ENCODE peak calls at places on chromosomes 12 and 14, in nine cellular contexts. H, S, F, D, J, K, W, Q and V are unnamed samples.
A peak's percentile ranks its signal among the peaks of the same experiment; 100 is the strongest.

GRCh38 chr12:49809369-49810158 is 18.6 kb downstream of the NCKAP5L start:
- DNase-seq in F (no peak), W (peak; percentile 86), S (no peak), J (no peak), Q (peak; percentile 61), H (no peak), K (no peak), D (no peak), V (no peak)

GRCh38 chr14:60183724-60184596 is 18.8 kb upstream of the DHRS7 start:
- DNase-seq in H (peak; percentile 61), F (no peak), K (no peak), W (no peak), S (no peak), Q (no peak), D (no peak), J (no peak), V (no peak)

GRCh38 chr14:59189281-59189821 is 884 bp downstream of the DAAM1 start:
- DNase-seq in D (no peak), F (no peak), W (peak; percentile 88), S (no peak), K (peak; percentile 59), J (peak; percentile 26), Q (no peak), H (no peak), V (no peak)

GRCh38 chr14:34965365-34965764 is 17.4 kb upstream of the SRP54 start:
- DNase-seq in W (no peak), K (no peak), Q (no peak), D (no peak), H (no peak), S (no peak), F (no peak), J (no peak), V (no peak)

GRCh38 chr12:50400104-50400637 is 514 bp upstream of the LARP4 start:
- DNase-seq in Q (no peak), W (no peak), K (no peak), J (no peak), S (no peak), F (no peak), D (no peak), H (no peak), V (no peak)

GRCh38 chr14:51513933-51514332 is 137.8 kb upstream of the FRMD6 start:
- DNase-seq in W (no peak), F (no peak), S (no peak), D (no peak), J (no peak), H (no peak), K (no peak), Q (no peak), V (no peak)

GRCh38 chr12:76457010-76457409 is 102.6 kb downstream of the OSBPL8 start:
- DNase-seq in D (no peak), H (no peak), Q (no peak), S (no peak), K (no peak), J (no peak), F (no peak), W (no peak), V (no peak)

GRCh38 chr12:87266305-87266704 is 762.9 kb downstream of the C12orf50 start:
- DNase-seq in W (no peak), H (no peak), D (no peak), Q (no peak), J (no peak), F (no peak), K (no peak), S (no peak), V (no peak)

GRCh38 chr14:100582496-100583165 is 4.6 kb downstream of the BEGAIN start:
- DNase-seq in Q (peak; percentile 6), W (peak; percentile 70), K (peak; percentile 42), H (no peak), F (peak; percentile 39), S (no peak), D (no peak), J (no peak), V (no peak)

GRCh38 chr12:84502907-84503787 is 409.5 kb downstream of the SLC6A15 start:
- DNase-seq in F (no peak), H (peak; percentile 42), D (no peak), J (peak; percentile 58), Q (no peak), S (peak; percentile 30), W (no peak), K (no peak), V (peak; percentile 17)

GRCh38 chr14:57085043-57085442 is 183.7 kb downstream of the EXOC5 start:
- DNase-seq in H (no peak), J (no peak), W (no peak), Q (no peak), D (no peak), F (no peak), S (no peak), K (no peak), V (no peak)

GRCh38 chr12:117622087-117622486 is 260.7 kb upstream of the NOS1 start:
- DNase-seq in Q (no peak), J (no peak), W (no peak), K (no peak), F (no peak), S (no peak), D (no peak), H (no peak), V (no peak)
- TF ChIP-seq POLR2A in Q (no peak), J (no peak), W (no peak), K (no peak), F (no peak), S (no peak), D (no peak), H (no peak), V (no peak)

DNA sequence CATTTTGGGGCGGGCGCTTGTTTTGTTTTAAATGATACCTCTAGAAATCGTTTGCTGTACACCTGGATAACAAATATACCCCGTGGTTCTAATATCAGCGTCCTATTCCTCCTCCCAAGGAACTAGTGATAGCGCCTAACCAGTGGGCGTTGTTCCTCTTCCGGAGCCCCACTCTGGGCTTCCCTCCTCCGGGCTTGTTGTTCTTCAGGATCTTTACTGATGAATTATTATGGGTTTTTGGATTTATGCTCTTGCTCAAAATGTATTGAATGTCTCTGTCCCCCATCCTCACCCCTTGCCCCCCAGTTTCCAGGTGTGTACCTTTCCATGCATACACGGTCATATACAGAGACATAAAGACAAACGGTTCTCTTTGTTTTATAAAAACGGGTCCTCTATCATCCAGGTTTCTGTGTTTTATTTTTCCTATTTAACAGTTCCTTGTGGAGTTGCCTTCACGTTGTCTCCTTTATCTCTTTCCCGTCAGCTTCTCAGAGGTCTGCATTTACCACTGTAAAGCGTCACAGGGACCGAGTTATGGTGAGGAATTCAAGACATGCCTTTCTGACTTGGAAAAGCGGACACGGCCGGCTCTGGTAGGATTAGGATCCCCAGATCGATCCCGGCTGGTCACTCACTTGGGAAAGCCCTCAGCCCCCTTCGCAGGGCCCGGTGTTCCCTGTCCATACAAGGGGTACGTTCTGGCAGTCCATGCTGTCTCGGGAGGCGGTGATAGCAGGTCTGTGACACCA is 655 bp upstream of the PLEKHG3 start:
- DNase-seq in J (no peak), H (no peak), S (no peak), F (peak; percentile 60), K (no peak), Q (no peak), W (no peak), D (no peak), V (no peak)
- TF ChIP-seq POLR2A in J (no peak), H (peak; percentile 35), S (no peak), F (no peak), K (no peak), Q (no peak), W (no peak), D (no peak), V (no peak)

GRCh38 chr12:96368687-96369086 is 31.6 kb downstream of the CDK17 start:
- DNase-seq in D (no peak), F (no peak), S (no peak), Q (no peak), K (no peak), J (no peak), W (no peak), H (no peak), V (no peak)

GRCh38 chr12:96371787-96372699 is 28.2 kb downstream of the CDK17 start:
- DNase-seq in W (no peak), Q (no peak), F (no peak), S (no peak), K (no peak), D (no peak), H (no peak), J (no peak), V (no peak)

GRCh38 chr12:96368233-96368632 is 32.0 kb downstream of the CDK17 start:
- DNase-seq in H (no peak), S (no peak), K (no peak), J (no peak), D (no peak), F (no peak), Q (no peak), W (no peak), V (no peak)

GRCh38 chr12:96375173-96375572 is 25.1 kb downstream of the CDK17 start:
- DNase-seq in S (no peak), H (no peak), D (no peak), K (no peak), Q (no peak), F (no peak), W (no peak), J (no peak), V (no peak)

GRCh38 chr12:96371138-96371786 is 29.0 kb downstream of the CDK17 start:
- DNase-seq in F (no peak), J (no peak), D (no peak), S (no peak), K (no peak), H (no peak), Q (no peak), W (no peak), V (no peak)
- TF ChIP-seq POLR2A in F (no peak), J (no peak), D (no peak), S (no peak), K (no peak), H (no peak), Q (no peak), W (no peak), V (no peak)

DNA sequence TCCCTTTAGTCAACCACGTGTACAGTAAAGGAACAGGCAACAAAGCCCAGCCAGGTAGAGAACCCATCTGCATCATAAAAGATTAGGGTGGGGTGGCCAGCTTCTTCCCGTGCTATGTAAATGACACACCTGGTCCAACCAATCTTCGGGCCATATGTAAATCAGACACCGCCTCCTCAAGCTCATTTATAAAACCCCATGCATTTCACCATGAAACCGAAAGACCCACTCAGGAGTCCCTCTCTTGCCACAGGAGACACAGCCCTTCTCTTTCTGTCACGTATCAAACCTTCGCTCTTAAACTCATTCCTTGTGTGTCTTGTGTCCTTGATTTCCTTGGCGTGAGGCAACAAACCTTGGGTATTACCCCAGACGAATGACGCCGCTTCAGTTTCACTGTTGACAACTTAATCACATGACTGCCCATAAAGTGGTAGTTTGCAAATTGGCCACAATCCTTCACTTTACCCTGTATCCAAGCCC is 59.8 kb upstream of the TBPL2 start:
- DNase-seq in H (no peak), D (no peak), W (no peak), Q (no peak), F (no peak), J (peak; percentile 56), S (no peak), K (no peak), V (no peak)
- TF ChIP-seq POLR2A in H (no peak), D (no peak), W (no peak), Q (no peak), F (no peak), J (peak; percentile 58), S (no peak), K (no peak), V (no peak)

GRCh38 chr14:87993485-87993809 is 465 bp upstream of the GALC start:
- DNase-seq in K (no peak), S (no peak), Q (no peak), D (no peak), W (no peak), J (no peak), F (no peak), H (no peak), V (no peak)
- TF ChIP-seq POLR2A in K (no peak), S (no peak), Q (no peak), D (no peak), W (no peak), J (no peak), F (no peak), H (no peak), V (no peak)